ENCODE peak calls at places on chromosomes 16 and 17, in four cellular contexts. One of them, this sample, is unnamed.

GRCh38 chr16:12580809-12581208 is 222.9 kb downstream of the CPPED1 start:
- DNase-seq in right lobe of liver: no peak
- DNase-seq in CD8-positive, alpha-beta T cell: no peak
- DNase-seq in mucosa of descending colon: no peak
- DNase-seq in this sample: no peak

GRCh38 chr17:57855391-57856035 is 5.7 kb upstream of the MRPS23 start:
- DNase-seq in right lobe of liver: no peak
- DNase-seq in CD8-positive, alpha-beta T cell: no peak
- DNase-seq in mucosa of descending colon: no peak
- DNase-seq in this sample: no peak

GRCh38 chr16:19963306-19963705 is 78.7 kb upstream of the GPRC5B start:
- DNase-seq in right lobe of liver: no peak
- DNase-seq in CD8-positive, alpha-beta T cell: no peak
- DNase-seq in mucosa of descending colon: no peak
- DNase-seq in this sample: no peak

GRCh38 chr17:82845163-82845807 is 5.5 kb upstream of the ZNF750 start:
- DNase-seq in right lobe of liver: peak; percentile 83
- DNase-seq in CD8-positive, alpha-beta T cell: no peak
- DNase-seq in mucosa of descending colon: peak; percentile 35
- DNase-seq in this sample: no peak

GRCh38 chr16:49524578-49525315 is 151.1 kb downstream of the C16orf78 start:
- DNase-seq in right lobe of liver: no peak
- DNase-seq in CD8-positive, alpha-beta T cell: no peak
- DNase-seq in mucosa of descending colon: no peak
- DNase-seq in this sample: no peak

GRCh38 chr17:32275060-32276042 is 9.7 kb downstream of the RHBDL3 start:
- DNase-seq in right lobe of liver: no peak
- DNase-seq in CD8-positive, alpha-beta T cell: no peak
- DNase-seq in mucosa of descending colon: no peak
- DNase-seq in this sample: no peak

GRCh38 chr16:19488213-19488640 is 33.7 kb downstream of the GDE1 start:
- DNase-seq in right lobe of liver: peak; percentile 62
- DNase-seq in CD8-positive, alpha-beta T cell: no peak
- DNase-seq in mucosa of descending colon: peak; percentile 83
- DNase-seq in this sample: no peak

GRCh38 chr16:12132290-12132689 is 155.8 kb downstream of the SNX29 start:
- DNase-seq in right lobe of liver: no peak
- DNase-seq in CD8-positive, alpha-beta T cell: no peak
- DNase-seq in mucosa of descending colon: no peak
- DNase-seq in this sample: no peak

GRCh38 chr16:1446296-1447080 is 2.1 kb upstream of the CCDC154 start:
- DNase-seq in right lobe of liver: no peak
- DNase-seq in CD8-positive, alpha-beta T cell: no peak
- DNase-seq in mucosa of descending colon: no peak
- DNase-seq in this sample: no peak

GRCh38 chr16:4288148-4288921 is 15.5 kb upstream of the TFAP4 start:
- DNase-seq in right lobe of liver: peak; percentile 79
- DNase-seq in CD8-positive, alpha-beta T cell: peak; percentile 74
- DNase-seq in mucosa of descending colon: peak; percentile 84
- DNase-seq in this sample: peak; percentile 68

GRCh38 chr17:50480854-50481490 is 2.3 kb downstream of the RSAD1 start:
- DNase-seq in right lobe of liver: no peak
- DNase-seq in CD8-positive, alpha-beta T cell: no peak
- DNase-seq in mucosa of descending colon: no peak
- DNase-seq in this sample: no peak

GRCh38 chr17:2137342-2138098 is 82.6 kb downstream of the HIC1 start:
- DNase-seq in right lobe of liver: no peak
- DNase-seq in CD8-positive, alpha-beta T cell: no peak
- DNase-seq in mucosa of descending colon: no peak
- DNase-seq in this sample: no peak

GRCh38 chr16:77788196-77789084 is at the start of gene VAT1L:
- DNase-seq in right lobe of liver: no peak
- DNase-seq in CD8-positive, alpha-beta T cell: no peak
- DNase-seq in mucosa of descending colon: peak; percentile 35
- DNase-seq in this sample: peak; percentile 40

GRCh38 chr16:23754594-23755483 is at the start of gene CHP2:
- DNase-seq in right lobe of liver: no peak
- DNase-seq in CD8-positive, alpha-beta T cell: no peak
- DNase-seq in mucosa of descending colon: peak; percentile 88
- DNase-seq in this sample: no peak

GRCh38 chr17:63519972-63520882 is 2.9 kb upstream of the KCNH6 start:
- DNase-seq in right lobe of liver: peak; percentile 97
- DNase-seq in CD8-positive, alpha-beta T cell: no peak
- DNase-seq in mucosa of descending colon: peak; percentile 82
- DNase-seq in this sample: no peak

GRCh38 chr17:65559802-65560627 is 1.4 kb downstream of the AXIN2 start:
- DNase-seq in right lobe of liver: no peak
- DNase-seq in CD8-positive, alpha-beta T cell: peak; percentile 18
- DNase-seq in mucosa of descending colon: peak; percentile 69
- DNase-seq in this sample: peak; percentile 74

GRCh38 chr16:11251525-11252481 is 4.2 kb downstream of the SOCS1 start:
- DNase-seq in right lobe of liver: no peak
- DNase-seq in CD8-positive, alpha-beta T cell: peak; percentile 69
- DNase-seq in mucosa of descending colon: no peak
- DNase-seq in this sample: no peak

GRCh38 chr16:24839347-24839972 is 6.3 kb upstream of the SLC5A11 start:
- DNase-seq in right lobe of liver: no peak
- DNase-seq in CD8-positive, alpha-beta T cell: no peak
- DNase-seq in mucosa of descending colon: no peak
- DNase-seq in this sample: no peak

GRCh38 chr17:62892870-62893338 is 73.1 kb upstream of the TANC2 start:
- DNase-seq in right lobe of liver: no peak
- DNase-seq in CD8-positive, alpha-beta T cell: peak; percentile 3
- DNase-seq in mucosa of descending colon: no peak
- DNase-seq in this sample: no peak

GRCh38 chr16:54411555-54411954 is 125.0 kb upstream of the IRX3 start:
- DNase-seq in right lobe of liver: no peak
- DNase-seq in CD8-positive, alpha-beta T cell: no peak
- DNase-seq in mucosa of descending colon: peak; percentile 27
- DNase-seq in this sample: no peak

GRCh38 chr17:8718001-8718563 is 26.6 kb downstream of the CCDC42 start:
- DNase-seq in right lobe of liver: no peak
- DNase-seq in CD8-positive, alpha-beta T cell: no peak
- DNase-seq in mucosa of descending colon: no peak
- DNase-seq in this sample: no peak

GRCh38 chr17:17445925-17446665 is 30.7 kb upstream of the MED9 start:
- DNase-seq in right lobe of liver: peak; percentile 85
- DNase-seq in CD8-positive, alpha-beta T cell: no peak
- DNase-seq in mucosa of descending colon: no peak
- DNase-seq in this sample: peak; percentile 84

GRCh38 chr17:30950669-30951399 is 20.0 kb upstream of the RNF135 start:
- DNase-seq in right lobe of liver: peak; percentile 90
- DNase-seq in CD8-positive, alpha-beta T cell: no peak
- DNase-seq in mucosa of descending colon: peak; percentile 88
- DNase-seq in this sample: peak; percentile 49

GRCh38 chr16:26981266-26981938 is 85.3 kb upstream of the C16orf82 start:
- DNase-seq in right lobe of liver: no peak
- DNase-seq in CD8-positive, alpha-beta T cell: no peak
- DNase-seq in mucosa of descending colon: no peak
- DNase-seq in this sample: no peak

GRCh38 chr17:61809816-61810392 is 53.4 kb downstream of the BRIP1 start:
- DNase-seq in right lobe of liver: no peak
- DNase-seq in CD8-positive, alpha-beta T cell: no peak
- DNase-seq in mucosa of descending colon: no peak
- DNase-seq in this sample: no peak

GRCh38 chr16:13935408-13935807 is 15.5 kb downstream of the ERCC4 start:
- DNase-seq in right lobe of liver: no peak
- DNase-seq in CD8-positive, alpha-beta T cell: no peak
- DNase-seq in mucosa of descending colon: no peak
- DNase-seq in this sample: peak; percentile 27

GRCh38 chr17:44359458-44360143 is 4.1 kb downstream of the FAM171A2 start:
- DNase-seq in right lobe of liver: peak; percentile 52
- DNase-seq in CD8-positive, alpha-beta T cell: no peak
- DNase-seq in mucosa of descending colon: no peak
- DNase-seq in this sample: no peak

GRCh38 chr16:75062135-75062943 is 54.2 kb downstream of the LDHD start:
- DNase-seq in right lobe of liver: peak; percentile 92
- DNase-seq in CD8-positive, alpha-beta T cell: no peak
- DNase-seq in mucosa of descending colon: no peak
- DNase-seq in this sample: no peak

GRCh38 chr17:50944054-50944901 is 78.1 kb upstream of the TOB1 start:
- DNase-seq in right lobe of liver: peak; percentile 98
- DNase-seq in CD8-positive, alpha-beta T cell: peak; percentile 78
- DNase-seq in mucosa of descending colon: peak; percentile 95
- DNase-seq in this sample: peak; percentile 96

GRCh38 chr16:66695935-66696668 is 441 bp downstream of the CMTM4 start:
- DNase-seq in right lobe of liver: peak; percentile 63
- DNase-seq in CD8-positive, alpha-beta T cell: no peak
- DNase-seq in mucosa of descending colon: peak; percentile 86
- DNase-seq in this sample: peak; percentile 73

GRCh38 chr16:17757808-17758207 is 287.0 kb upstream of the XYLT1 start:
- DNase-seq in right lobe of liver: no peak
- DNase-seq in CD8-positive, alpha-beta T cell: no peak
- DNase-seq in mucosa of descending colon: no peak
- DNase-seq in this sample: no peak

GRCh38 chr17:64615025-64615677 is 47.0 kb downstream of the SMURF2 start:
- DNase-seq in right lobe of liver: no peak
- DNase-seq in CD8-positive, alpha-beta T cell: no peak
- DNase-seq in mucosa of descending colon: no peak
- DNase-seq in this sample: no peak

GRCh38 chr17:32356378-32356743 is 6.4 kb downstream of the ZNF207 start:
- DNase-seq in right lobe of liver: no peak
- DNase-seq in CD8-positive, alpha-beta T cell: no peak
- DNase-seq in mucosa of descending colon: no peak
- DNase-seq in this sample: no peak

GRCh38 chr16:50677351-50677750 is 3.8 kb downstream of the SNX20 start:
- DNase-seq in right lobe of liver: no peak
- DNase-seq in CD8-positive, alpha-beta T cell: no peak
- DNase-seq in mucosa of descending colon: no peak
- DNase-seq in this sample: no peak

GRCh38 chr17:19348081-19348650 is 14.4 kb downstream of the B9D1 start:
- DNase-seq in right lobe of liver: no peak
- DNase-seq in CD8-positive, alpha-beta T cell: no peak
- DNase-seq in mucosa of descending colon: no peak
- DNase-seq in this sample: no peak

GRCh38 chr16:86665319-86665675 is 86.9 kb downstream of the FOXL1 start:
- DNase-seq in right lobe of liver: no peak
- DNase-seq in CD8-positive, alpha-beta T cell: no peak
- DNase-seq in mucosa of descending colon: no peak
- DNase-seq in this sample: no peak

GRCh38 chr16:85661131-85662035 is 27.4 kb downstream of the GINS2 start:
- DNase-seq in right lobe of liver: peak; percentile 52
- DNase-seq in CD8-positive, alpha-beta T cell: no peak
- DNase-seq in mucosa of descending colon: peak; percentile 27
- DNase-seq in this sample: no peak

GRCh38 chr16:85657996-85658395 is 30.8 kb downstream of the GINS2 start:
- DNase-seq in right lobe of liver: peak; percentile 48
- DNase-seq in CD8-positive, alpha-beta T cell: no peak
- DNase-seq in mucosa of descending colon: peak; percentile 9
- DNase-seq in this sample: no peak

GRCh38 chr16:85659805-85660511 is 28.8 kb downstream of the GINS2 start:
- DNase-seq in right lobe of liver: peak; percentile 65
- DNase-seq in CD8-positive, alpha-beta T cell: peak; percentile 42
- DNase-seq in mucosa of descending colon: peak; percentile 80
- DNase-seq in this sample: peak; percentile 87

GRCh38 chr16:85658504-85659326 is 30.0 kb downstream of the GINS2 start:
- DNase-seq in right lobe of liver: peak; percentile 51
- DNase-seq in CD8-positive, alpha-beta T cell: no peak
- DNase-seq in mucosa of descending colon: peak; percentile 17
- DNase-seq in this sample: no peak

GRCh38 chr16:85659336-85659735 is 29.4 kb downstream of the GINS2 start:
- DNase-seq in right lobe of liver: peak; percentile 39
- DNase-seq in CD8-positive, alpha-beta T cell: no peak
- DNase-seq in mucosa of descending colon: peak; percentile 12
- DNase-seq in this sample: no peak
- H3K36me3 ChIP-seq in right lobe of liver: peaks cover 14% of the 10 kb centered on the region
- H3K36me3 ChIP-seq in CD8-positive, alpha-beta T cell: peaks cover 80% of the 10 kb centered on the region
- H3K36me3 ChIP-seq in mucosa of descending colon: peaks cover 22% of the 10 kb centered on the region
- H3K36me3 ChIP-seq in this sample: peaks cover 25% of the 10 kb centered on the region

DNA sequence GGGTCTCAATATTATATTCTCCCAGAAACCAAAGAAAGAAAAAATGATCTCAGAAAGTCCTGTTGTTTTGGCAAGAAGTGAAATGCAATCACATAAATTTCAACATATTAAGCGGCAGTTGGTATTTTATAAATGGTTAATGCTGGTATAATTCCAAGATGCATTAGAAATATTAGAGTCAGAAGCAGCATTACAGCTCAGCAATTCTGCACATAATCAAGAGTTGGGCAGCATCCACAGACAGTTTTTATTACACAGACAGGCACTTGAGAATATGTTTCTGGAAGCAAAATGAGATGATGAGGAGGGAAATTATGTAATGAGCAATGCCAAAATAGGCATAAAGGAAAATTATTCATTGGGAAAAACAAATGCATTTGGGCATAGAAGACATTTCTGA is 148.1 kb downstream of the KCNJ2 start:
- DNase-seq in right lobe of liver: no peak
- DNase-seq in CD8-positive, alpha-beta T cell: no peak
- DNase-seq in mucosa of descending colon: no peak
- DNase-seq in this sample: no peak
- H3K4me1 ChIP-seq in right lobe of liver: no peaks in the 10 kb centered on the region
- H3K4me1 ChIP-seq in CD8-positive, alpha-beta T cell: no peaks in the 10 kb centered on the region
- H3K4me1 ChIP-seq in mucosa of descending colon: no peaks in the 10 kb centered on the region
- H3K4me1 ChIP-seq in this sample: no peaks in the 10 kb centered on the region

DNA sequence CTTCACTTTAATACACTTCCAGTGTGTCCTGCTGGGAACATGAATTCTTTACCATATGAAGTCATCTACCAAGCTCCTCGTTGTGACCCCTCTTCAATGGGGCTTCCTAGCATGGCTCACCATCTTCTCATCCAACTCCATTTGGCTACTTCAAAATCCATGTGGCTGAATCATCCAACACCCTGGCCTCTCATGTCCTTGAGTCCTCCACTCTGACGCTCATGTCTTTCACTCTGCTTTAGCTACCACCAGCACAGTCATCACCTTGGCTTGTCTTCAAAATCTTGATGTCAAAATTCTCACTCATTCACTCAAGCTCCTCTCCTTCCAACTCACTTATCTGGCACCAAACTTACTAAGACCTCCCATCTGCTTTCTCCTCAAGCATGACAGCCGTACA is 35.8 kb downstream of the AMFR start:
- DNase-seq in right lobe of liver: no peak
- DNase-seq in CD8-positive, alpha-beta T cell: no peak
- DNase-seq in mucosa of descending colon: no peak
- DNase-seq in this sample: no peak
- H3K36me3 ChIP-seq in right lobe of liver: peaks cover 2% of the 10 kb centered on the region
- H3K36me3 ChIP-seq in CD8-positive, alpha-beta T cell: peaks cover 20% of the 10 kb centered on the region
- H3K36me3 ChIP-seq in mucosa of descending colon: no peaks in the 10 kb centered on the region
- H3K36me3 ChIP-seq in this sample: peaks cover 2% of the 10 kb centered on the region

DNA sequence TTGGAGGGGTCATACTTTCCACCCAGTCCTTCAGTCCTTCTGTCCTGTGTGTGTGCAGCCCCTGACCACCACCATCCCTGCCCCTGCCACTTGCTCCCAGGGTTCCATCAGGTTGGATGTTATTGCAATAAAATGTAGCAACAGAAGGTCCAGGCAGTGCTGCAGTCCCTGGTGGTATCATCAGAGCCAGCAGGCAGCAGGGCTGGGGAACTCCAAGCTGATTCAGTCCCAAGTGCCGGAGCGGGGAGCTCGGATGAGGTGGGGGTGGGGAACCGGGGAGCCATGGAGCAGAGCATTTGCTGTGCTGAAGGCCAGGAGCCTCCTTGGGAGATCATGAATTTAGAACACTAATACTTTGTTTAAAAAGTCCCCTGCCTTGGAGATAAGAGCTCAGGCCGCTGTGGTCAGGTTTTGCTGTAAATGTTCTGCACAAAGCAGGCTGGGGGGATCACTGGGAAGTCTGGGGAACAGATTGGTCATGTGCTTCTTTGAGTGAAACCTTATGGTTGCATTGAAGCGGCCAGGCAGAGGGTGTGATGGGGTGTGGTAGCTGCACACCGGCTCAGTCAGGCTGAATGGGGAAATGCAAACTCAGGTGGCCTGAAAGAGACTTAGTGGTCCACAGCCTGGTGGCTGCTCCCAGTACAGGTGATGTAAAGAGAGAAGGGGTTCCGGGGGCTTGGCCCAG is 225.9 kb downstream of the SEC14L1 start:
- DNase-seq in right lobe of liver: peak; percentile 35
- DNase-seq in CD8-positive, alpha-beta T cell: no peak
- DNase-seq in mucosa of descending colon: peak; percentile 56
- DNase-seq in this sample: no peak
- H3K4me1 ChIP-seq in right lobe of liver: peaks cover 8% of the 10 kb centered on the region
- H3K4me1 ChIP-seq in CD8-positive, alpha-beta T cell: peaks cover 69% of the 10 kb centered on the region
- H3K4me1 ChIP-seq in mucosa of descending colon: peaks cover 37% of the 10 kb centered on the region
- H3K4me1 ChIP-seq in this sample: peaks cover 5% of the 10 kb centered on the region